ENCODE peak calls at places on chromosomes 2 and 18, in seven cellular contexts. X is B cell, B is dorsolateral prefrontal cortex, J is uterus, T is K562, Z is WTC11, N is fibroblast of mammary gland. L is an unnamed sample.

GRCh38 chr2:153963247-153963646 is 91.5 kb downstream of the GALNT13 start:
- DNase-seq in T (no peak), X (no peak), B (no peak), J (no peak), Z (no peak), N (peak; percentile 56), L (peak; percentile 40)

GRCh38 chr2:96267159-96267971 is 1.3 kb downstream of the CIAO1 start:
- DNase-seq in J (no peak), B (no peak), N (peak; percentile 72), T (peak; percentile 52), X (no peak), Z (peak; percentile 64), L (peak; percentile 34)

GRCh38 chr2:10721344-10722251 is at the start of gene ATP6V1C2:
- DNase-seq in Z (peak; percentile 71), N (no peak), X (no peak), T (peak; percentile 28), J (no peak), B (no peak), L (peak; percentile 31)

GRCh38 chr2:96955694-96956610 is 30.4 kb downstream of the FAM178B start:
- DNase-seq in B (no peak), X (no peak), J (no peak), T (no peak), Z (no peak), N (no peak), L (no peak)

GRCh38 chr2:30709516-30709915 is 97.7 kb downstream of the CAPN13 start:
- DNase-seq in T (no peak), Z (no peak), N (no peak), J (no peak), B (no peak), X (no peak), L (no peak)

GRCh38 chr18:55119434-55119833 is 160.2 kb upstream of the CCDC68 start:
- DNase-seq in N (no peak), B (no peak), T (peak; percentile 23), X (no peak), Z (no peak), J (no peak), L (no peak)

GRCh38 chr2:220811115-220811514 is 761.0 kb downstream of the EPHA4 start:
- DNase-seq in T (no peak), N (no peak), B (no peak), X (no peak), Z (no peak), J (no peak), L (no peak)

GRCh38 chr2:111671426-111672150 is 212.4 kb downstream of the ANAPC1 start:
- DNase-seq in Z (no peak), N (peak; percentile 84), X (no peak), T (no peak), J (peak; percentile 26), B (no peak), L (no peak)

GRCh38 chr2:239831272-239831731 is 193.8 kb downstream of the NDUFA10 start:
- DNase-seq in N (no peak), T (no peak), Z (peak; percentile 34), B (peak; percentile 33), X (no peak), J (peak; percentile 11), L (no peak)

GRCh38 chr18:55522011-55522410 is 66.0 kb downstream of the TCF4 start:
- DNase-seq in Z (peak; percentile 84), B (no peak), N (peak; percentile 36), T (peak; percentile 23), X (no peak), J (no peak), L (peak; percentile 23)

GRCh38 chr2:232489516-232490220 is 2.0 kb upstream of the ECEL1 start:
- DNase-seq in B (no peak), X (no peak), J (no peak), N (no peak), Z (no peak), T (no peak), L (no peak)

GRCh38 chr2:53584986-53585385 is 182.6 kb upstream of the CHAC2 start:
- DNase-seq in J (no peak), N (no peak), B (no peak), T (no peak), Z (no peak), X (no peak), L (no peak)

GRCh38 chr2:120854014-120854620 is 118.4 kb downstream of the GLI2 start:
- DNase-seq in X (no peak), N (no peak), T (no peak), Z (no peak), J (no peak), B (peak; percentile 11), L (no peak)

GRCh38 chr2:130336877-130337734 is 5.6 kb upstream of the IMP4 start:
- DNase-seq in N (peak; percentile 54), J (peak; percentile 56), B (peak; percentile 83), X (no peak), Z (peak; percentile 90), T (peak; percentile 80), L (peak; percentile 68)

GRCh38 chr2:207157727-207158126 is 8.0 kb downstream of the KLF7 start:
- DNase-seq in J (no peak), N (no peak), T (no peak), X (no peak), B (no peak), Z (no peak), L (no peak)

GRCh38 chr2:233072838-233073237 is 12.7 kb downstream of the INPP5D start:
- DNase-seq in X (no peak), Z (no peak), B (no peak), N (no peak), J (peak; percentile 3), T (peak; percentile 26), L (no peak)

GRCh38 chr2:230219419-230220331 is at the start of gene SP110:
- DNase-seq in Z (peak; percentile 49), X (peak; percentile 80), T (peak; percentile 19), B (peak; percentile 71), J (peak; percentile 76), N (peak; percentile 85), L (peak; percentile 97)

GRCh38 chr18:5370332-5370731 is 74.8 kb upstream of the ZBTB14 start:
- DNase-seq in J (no peak), N (peak; percentile 5), Z (no peak), T (no peak), X (no peak), B (no peak), L (no peak)

GRCh38 chr2:206211657-206212255 is 52.1 kb downstream of the EEF1B2 start:
- DNase-seq in B (no peak), Z (no peak), T (no peak), J (no peak), X (no peak), N (peak; percentile 76), L (peak; percentile 77)

GRCh38 chr2:39583781-39584180 is 81.9 kb upstream of the TMEM178A start:
- DNase-seq in X (no peak), J (no peak), Z (no peak), T (no peak), B (no peak), N (no peak), L (no peak)

GRCh38 chr2:119476301-119477117 is 44.9 kb downstream of the TMEM37 start:
- DNase-seq in Z (peak; percentile 82), J (no peak), B (peak; percentile 75), T (peak; percentile 85), X (peak; percentile 38), N (peak; percentile 65), L (peak; percentile 65)

GRCh38 chr2:28447943-28448737 is 47.7 kb upstream of the PLB1 start:
- DNase-seq in J (no peak), N (peak; percentile 95), X (no peak), Z (no peak), T (no peak), B (no peak), L (peak; percentile 82)

GRCh38 chr2:101382406-101382805 is 4.9 kb downstream of the CREG2 start:
- DNase-seq in X (no peak), Z (no peak), J (no peak), B (no peak), T (no peak), N (no peak), L (no peak)
- TF ChIP-seq CTCF in X (no peak), Z (no peak), J (no peak), B (no peak), T (no peak), N (no peak), L (no peak)

GRCh38 chr2:15860760-15861159 is 79.6 kb upstream of the MYCN start:
- DNase-seq in N (no peak), T (no peak), Z (no peak), J (no peak), B (no peak), X (no peak), L (peak; percentile 14)
- TF ChIP-seq CTCF in N (no peak), T (no peak), Z (peak; percentile 32), J (no peak), B (no peak), X (no peak), L (peak; percentile 9)

DNA sequence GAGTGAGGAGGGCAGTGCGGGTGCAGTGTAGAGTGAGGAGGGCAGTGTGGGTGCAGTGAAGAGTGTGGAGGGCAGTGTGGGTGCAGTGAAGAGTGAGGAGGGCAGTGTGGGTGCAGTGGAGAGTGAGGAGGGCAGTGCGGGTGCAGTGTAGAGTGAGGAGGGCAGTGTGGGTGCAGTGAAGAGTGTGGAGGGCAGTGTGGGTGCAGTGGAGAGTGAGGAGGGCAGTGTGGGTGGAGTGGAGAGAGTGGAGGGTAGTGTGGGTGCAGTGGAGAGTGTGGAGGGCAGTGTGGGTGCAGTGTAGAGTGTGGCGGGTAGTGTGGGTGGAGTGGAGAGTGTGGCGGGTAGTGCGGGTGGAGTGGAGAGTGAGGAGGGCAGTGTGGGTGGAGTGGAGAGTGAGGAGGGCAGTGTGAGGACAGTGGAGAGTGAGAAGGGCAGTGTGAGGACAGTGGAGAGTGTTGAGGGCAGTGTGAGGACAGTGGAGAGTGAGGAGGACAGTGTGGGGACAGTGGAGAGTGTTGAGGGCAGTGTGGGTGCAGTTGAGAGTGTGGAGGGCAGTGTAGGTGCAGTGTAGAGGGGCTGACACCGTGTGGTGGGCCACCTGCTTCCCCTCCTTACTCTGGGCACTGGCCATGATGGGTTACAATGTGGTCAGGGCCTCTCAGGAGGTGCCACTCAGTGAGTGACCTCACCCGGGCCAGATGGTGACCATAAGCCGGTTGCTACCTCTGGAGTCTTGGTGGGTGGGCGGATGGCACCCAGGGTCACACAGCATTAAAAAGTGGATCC is 28.5 kb downstream of the INPP4A start:
- DNase-seq in N (no peak), Z (no peak), T (no peak), J (no peak), X (no peak), B (no peak), L (no peak)
- TF ChIP-seq CTCF in N (no peak), Z (no peak), T (no peak), J (no peak), X (no peak), B (no peak), L (no peak)

DNA sequence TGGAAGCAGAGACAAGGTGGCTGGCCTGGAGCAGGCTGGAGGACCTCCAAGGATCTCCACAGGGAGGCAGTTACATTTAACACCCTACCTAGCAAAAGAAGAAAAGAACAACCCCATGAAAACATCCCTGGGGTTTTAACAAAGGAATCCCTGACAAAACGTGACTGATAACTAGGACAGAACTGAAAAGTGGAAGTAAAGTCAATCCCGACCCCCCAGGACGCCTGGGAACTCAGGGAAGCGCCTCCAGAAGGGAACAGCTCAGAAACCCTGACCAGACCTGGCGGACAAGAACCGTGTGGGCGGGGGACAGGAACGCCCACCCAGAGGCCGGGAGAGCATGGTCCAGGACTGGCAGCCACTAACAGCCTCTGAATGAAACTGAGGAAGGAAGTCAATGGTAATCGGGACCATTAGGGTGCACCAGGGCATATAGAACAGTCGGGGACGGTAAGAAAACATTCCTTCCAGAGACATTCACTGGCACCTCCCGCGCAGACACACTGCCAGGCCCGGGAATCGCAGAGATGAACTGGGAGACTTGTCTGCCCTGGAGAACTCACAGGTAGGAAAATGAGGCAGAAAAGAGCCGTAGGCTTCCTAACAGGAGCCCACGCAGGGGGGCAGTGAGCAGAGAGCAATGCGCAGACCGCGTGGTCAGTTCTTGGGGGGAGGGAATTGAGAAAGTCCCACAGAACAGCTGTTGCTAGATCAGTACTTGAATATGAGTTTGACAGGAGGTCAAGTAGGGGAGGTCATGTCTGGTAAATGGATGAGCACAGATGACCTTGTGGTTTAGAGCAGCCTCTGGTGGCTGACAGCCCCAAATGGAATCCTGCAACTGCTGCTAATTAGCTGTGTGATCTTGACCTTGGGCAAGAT is 1.3 kb upstream of the TBC1D8 start:
- DNase-seq in Z (peak; percentile 58), T (no peak), N (peak; percentile 82), J (peak; percentile 59), B (peak; percentile 75), X (no peak), L (peak; percentile 81)
- TF ChIP-seq CTCF in Z (peak; percentile 15), T (peak; percentile 58), N (peak; percentile 80), J (peak; percentile 81), B (peak; percentile 61), X (peak; percentile 22), L (peak; percentile 93)